ENCODE peak calls at places on chromosome X, in five cellular contexts. I is left colon, D is nephron progenitor cell, S is sciatic nerve, Q is hypothalamus. A is an unnamed sample.

GRCh38 chrX:110012818-110013484 is 10.0 kb downstream of the TMEM164 start:
- DNase-seq in S (no peak), Q (no peak), I (no peak), D (no peak), A (no peak)

GRCh38 chrX:19303216-19303880 is 40.4 kb upstream of the PDHA1 start:
- DNase-seq in I (no peak), D (no peak), Q (no peak), S (no peak), A (no peak)

GRCh38 chrX:1681439-1681838 is 66.6 kb downstream of the ASMT start:
- DNase-seq in Q (no peak), I (no peak), S (no peak), D (no peak), A (no peak)

GRCh38 chrX:44060221-44060620 is 87.0 kb upstream of the NDP start:
- DNase-seq in D (no peak), S (no peak), I (no peak), Q (no peak), A (no peak)

GRCh38 chrX:117992324-117992723 is 124.3 kb downstream of the KLHL13 start:
- DNase-seq in S (no peak), Q (no peak), I (no peak), D (no peak), A (no peak)

GRCh38 chrX:108261541-108262218 is 170.1 kb downstream of the ATG4A start:
- DNase-seq in I (no peak), D (no peak), Q (no peak), S (no peak), A (no peak)

GRCh38 chrX:13013353-13014110 is 30.9 kb downstream of the FAM9C start:
- DNase-seq in S (no peak), Q (no peak), D (no peak), I (no peak), A (peak)

GRCh38 chrX:153158319-153158718 is 20.8 kb upstream of the MAGEA1 start:
- DNase-seq in I (no peak), D (no peak), Q (no peak), S (no peak), A (no peak)

GRCh38 chrX:153557618-153558017 is 40.2 kb downstream of the ATP2B3 start:
- DNase-seq in I (no peak), D (no peak), S (no peak), Q (no peak), A (no peak)

GRCh38 chrX:46588263-46588662 is 14.7 kb downstream of the CHST7 start:
- DNase-seq in Q (no peak), I (no peak), D (no peak), S (no peak), A (no peak)

GRCh38 chrX:11143931-11144678 is 33.0 kb downstream of the HCCS start:
- DNase-seq in I (peak), D (peak), Q (no peak), S (peak), A (peak)

GRCh38 chrX:9598344-9598743 is 133.5 kb downstream of the TBL1X start:
- DNase-seq in D (no peak), Q (no peak), I (no peak), S (no peak), A (no peak)

GRCh38 chrX:23369037-23369436 is 34.4 kb downstream of the PTCHD1 start:
- DNase-seq in D (no peak), I (no peak), S (no peak), Q (no peak), A (no peak)

GRCh38 chrX:22462959-22463358 is 190.2 kb downstream of the CBLL2 start:
- DNase-seq in I (no peak), S (no peak), Q (no peak), D (no peak), A (no peak)

GRCh38 chrX:41192880-41193279 is 107.6 kb downstream of the USP9X start:
- DNase-seq in S (no peak), D (no peak), Q (no peak), I (no peak), A (no peak)

GRCh38 chrX:37926700-37927099 is 79.3 kb upstream of the DYNLT3 start:
- DNase-seq in S (no peak), I (no peak), Q (no peak), D (no peak), A (peak)

GRCh38 chrX:17405225-17405969 is 30.4 kb downstream of the NHS start:
- DNase-seq in S (no peak), D (no peak), Q (no peak), I (no peak), A (no peak)

GRCh38 chrX:154750301-154751120 is at the start of gene GAB3:
- DNase-seq in I (peak), Q (no peak), D (peak), S (no peak), A (peak)

GRCh38 chrX:49910344-49910743 is 12.1 kb upstream of the CLCN5 start:
- DNase-seq in S (no peak), Q (no peak), D (no peak), I (no peak), A (peak)

GRCh38 chrX:38220024-38220935 is at the start of gene SRPX:
- DNase-seq in S (peak), D (peak), Q (peak), I (peak), A (peak)

GRCh38 chrX:72041166-72041565 is 90.5 kb downstream of the RTL5 start:
- DNase-seq in S (no peak), I (no peak), D (no peak), Q (no peak), A (no peak)

GRCh38 chrX:116379854-116380253 is 56.6 kb upstream of the SLC6A14 start:
- DNase-seq in D (no peak), Q (no peak), S (peak), I (no peak), A (no peak)

GRCh38 chrX:68196939-68197791 is 236.1 kb downstream of the OPHN1 start:
- DNase-seq in Q (peak), D (peak), I (peak), S (no peak), A (peak)

GRCh38 chrX:53398216-53398615 is 24.2 kb downstream of the SMC1A start:
- DNase-seq in S (no peak), D (no peak), I (no peak), Q (no peak), A (no peak)

GRCh38 chrX:1618689-1619088 is 3.8 kb downstream of the ASMT start:
- DNase-seq in S (no peak), D (no peak), Q (no peak), I (no peak), A (no peak)